ENCODE peak calls at places on chromosomes 4 and X, in four cellular contexts. E is pancreas, H is fibroblast of lung, T is testis. N is an unnamed sample.

GRCh38 chr4:115923152-115923551 is 809.7 kb upstream of the NDST4 start:
- DNase-seq in H (no peak), T (no peak), E (no peak), N (no peak)

GRCh38 chr4:89175611-89176010 is 64.3 kb downstream of the TIGD2 start:
- DNase-seq in E (no peak), H (no peak), T (no peak), N (no peak)

GRCh38 chrX:3262906-3263305 is 83.5 kb downstream of the MXRA5 start:
- DNase-seq in E (no peak), T (no peak), H (peak; percentile 93), N (no peak)

GRCh38 chr4:149161247-149161646 is 654.4 kb downstream of the IQCM start:
- DNase-seq in H (peak; percentile 94), T (no peak), E (no peak), N (no peak)

GRCh38 chr4:10107111-10108091 is 9.2 kb downstream of the WDR1 start:
- DNase-seq in H (peak; percentile 66), E (no peak), T (no peak), N (peak; percentile 56)

GRCh38 chrX:57227691-57228090 is 58.8 kb upstream of the FAAH2 start:
- DNase-seq in T (no peak), E (no peak), H (no peak), N (no peak)

GRCh38 chr4:73311428-73311827 is 52.8 kb upstream of the ANKRD17 start:
- DNase-seq in T (no peak), H (peak; percentile 41), E (no peak), N (peak; percentile 5)

GRCh38 chr4:180164799-180165198 is 2078.4 kb upstream of the TENM3 start:
- DNase-seq in H (peak; percentile 79), E (no peak), T (no peak), N (no peak)

GRCh38 chr4:95268819-95269565 is 279.8 kb downstream of the UNC5C start:
- DNase-seq in E (no peak), H (peak; percentile 47), T (no peak), N (no peak)

GRCh38 chrX:37472836-37473235 is 98.6 kb upstream of the LANCL3 start:
- DNase-seq in T (no peak), H (no peak), E (no peak), N (no peak)

GRCh38 chr4:186204611-186205144 is 13.3 kb downstream of the CYP4V2 start:
- DNase-seq in H (no peak), T (peak; percentile 28), E (no peak), N (no peak)

GRCh38 chrX:107978707-107979307 is 3.4 kb downstream of the TEX13B start:
- DNase-seq in T (no peak), H (peak; percentile 14), E (no peak), N (peak; percentile 58)

GRCh38 chrX:11770320-11770719 is 12.3 kb downstream of the MSL3 start:
- DNase-seq in E (no peak), H (peak; percentile 40), T (peak; percentile 34), N (peak; percentile 56)

GRCh38 chr4:140691369-140691768 is 64.8 kb downstream of the TBC1D9 start:
- DNase-seq in E (no peak), H (peak; percentile 30), T (no peak), N (peak; percentile 82)

DNA sequence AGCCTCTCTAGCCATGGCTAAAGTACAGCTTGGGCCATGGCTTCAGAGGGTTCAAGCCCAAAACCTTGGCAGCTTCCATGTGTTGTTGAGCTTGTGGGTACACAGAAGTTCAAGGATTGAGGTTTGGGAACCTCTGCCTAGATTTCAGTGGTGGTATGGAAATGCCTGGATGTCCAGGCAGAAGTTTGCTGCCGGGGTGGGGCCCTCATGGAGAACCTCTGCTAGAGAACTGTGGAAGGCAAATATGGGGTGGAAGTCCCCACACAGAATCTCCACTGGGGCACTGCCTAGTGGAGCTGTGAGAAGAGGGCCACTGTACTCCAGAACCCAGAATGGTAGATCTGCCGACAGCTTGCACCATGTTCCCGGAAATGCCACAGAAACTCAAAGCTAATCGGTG is 59.5 kb downstream of the NEXMIF start:
- DNase-seq in H (no peak), E (no peak), T (no peak), N (no peak)
- H3K9me3 ChIP-seq in H (no peaks in the 10 kb centered on the region), E (no peaks in the 10 kb centered on the region), T (no peaks in the 10 kb centered on the region), N (no peaks in the 10 kb centered on the region)

GRCh38 chrX:71100581-71101505 is 5.2 kb downstream of the FOXO4 start:
- DNase-seq in H (no peak), E (no peak), T (no peak), N (no peak)
- TF ChIP-seq CTCF in H (no peak), E (no peak), T (no peak), N (no peak)

DNA sequence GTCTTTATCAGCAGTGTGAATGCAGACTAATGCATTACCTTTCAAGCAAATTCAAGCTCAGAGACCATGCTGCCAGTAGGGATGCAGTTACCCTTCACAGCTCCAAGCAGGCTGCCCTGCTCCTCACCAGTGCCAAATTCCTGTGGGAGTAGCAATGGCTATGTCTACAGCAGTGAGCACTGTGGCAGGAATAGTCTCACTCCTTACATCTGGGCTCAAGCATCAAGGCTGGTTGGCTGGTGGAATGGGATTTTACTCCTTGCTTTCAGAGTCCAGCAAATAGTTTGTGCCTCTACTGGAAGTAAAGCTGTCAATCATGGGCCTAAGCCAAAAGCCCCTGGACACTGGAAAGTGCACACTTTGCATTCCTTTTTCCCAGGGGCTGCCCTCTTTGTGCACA is 1030.8 kb downstream of the SH3BGRL start:
- DNase-seq in E (no peak), H (no peak), T (no peak), N (no peak)
- H3K9me3 ChIP-seq in E (no peaks in the 10 kb centered on the region), H (no peaks in the 10 kb centered on the region), T (no peaks in the 10 kb centered on the region), N (no peaks in the 10 kb centered on the region)

GRCh38 chrX:154597221-154597620 is 12.3 kb downstream of the CTAG1A start:
- DNase-seq in H (no peak), E (no peak), T (no peak), N (no peak)

GRCh38 chrX:154598656-154599055 is 13.7 kb downstream of the CTAG1A start:
- DNase-seq in H (no peak), E (no peak), T (no peak), N (no peak)

GRCh38 chrX:154594491-154594890 is 9.6 kb downstream of the CTAG1A start:
- DNase-seq in E (no peak), H (no peak), T (no peak), N (no peak)

GRCh38 chrX:154595559-154595958 is 10.6 kb downstream of the CTAG1A start:
- DNase-seq in T (no peak), H (peak; percentile 35), E (no peak), N (peak; percentile 1)

GRCh38 chrX:154596290-154596929 is 11.5 kb downstream of the CTAG1A start:
- DNase-seq in T (no peak), E (no peak), H (peak; percentile 95), N (peak; percentile 5)
- TF ChIP-seq CTCF in T (no peak), E (no peak), H (no peak), N (no peak)

DNA sequence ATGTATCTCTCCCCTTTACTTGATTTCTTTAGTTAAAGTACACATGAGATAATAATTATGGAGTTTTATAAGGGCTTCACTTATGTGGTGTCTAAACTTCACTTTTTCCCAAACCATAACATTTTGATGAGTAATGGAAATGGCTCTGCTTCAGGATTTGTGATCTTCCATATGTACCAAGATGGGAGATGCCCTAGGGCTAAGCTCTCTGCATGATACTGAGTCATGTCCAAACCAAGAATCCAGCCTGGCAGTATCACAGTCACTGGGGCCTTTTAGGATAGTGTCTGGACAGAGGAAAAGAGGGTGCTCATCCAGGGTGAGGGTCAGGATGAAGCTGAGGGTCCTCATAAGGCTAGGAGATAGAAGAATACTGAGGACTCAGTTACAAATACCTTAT is 47.9 kb upstream of the PAGE3 start:
- DNase-seq in H (no peak), E (no peak), T (no peak), N (no peak)
- H3K9me3 ChIP-seq in H (no peaks in the 10 kb centered on the region), E (no peaks in the 10 kb centered on the region), T (no peaks in the 10 kb centered on the region), N (no peaks in the 10 kb centered on the region)

GRCh38 chrX:135295238-135295943 is 13.9 kb upstream of the ETDC start:
- DNase-seq in T (peak; percentile 52), E (no peak), H (peak; percentile 51), N (peak; percentile 55)

GRCh38 chrX:135295944-135296305 is 13.4 kb upstream of the ETDC start:
- DNase-seq in H (no peak), T (no peak), E (no peak), N (no peak)
- TF ChIP-seq CTCF in H (no peak), T (no peak), E (no peak), N (no peak)

DNA sequence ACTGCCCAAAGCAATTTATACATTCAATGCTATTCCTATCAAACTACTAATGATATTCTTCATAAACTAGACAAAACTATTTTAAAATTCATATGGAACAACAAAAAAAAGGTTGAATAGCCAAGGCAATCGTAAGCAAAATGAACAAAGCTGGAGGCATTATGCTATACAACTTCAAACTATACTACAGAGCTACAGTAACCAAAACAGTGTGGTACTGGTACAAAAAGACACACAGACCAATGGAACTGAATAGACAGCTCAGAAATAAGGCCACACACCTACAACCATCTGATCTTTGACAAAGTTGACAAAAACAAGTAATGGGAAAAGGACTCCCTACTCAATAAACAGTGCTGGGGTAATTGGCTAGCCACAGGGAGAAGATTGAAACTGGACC is 67.0 kb downstream of the FGF16 start:
- DNase-seq in E (no peak), T (no peak), H (no peak), N (no peak)
- H3K9me3 ChIP-seq in E (no peaks in the 10 kb centered on the region), T (no peaks in the 10 kb centered on the region), H (no peaks in the 10 kb centered on the region), N (no peaks in the 10 kb centered on the region)

DNA sequence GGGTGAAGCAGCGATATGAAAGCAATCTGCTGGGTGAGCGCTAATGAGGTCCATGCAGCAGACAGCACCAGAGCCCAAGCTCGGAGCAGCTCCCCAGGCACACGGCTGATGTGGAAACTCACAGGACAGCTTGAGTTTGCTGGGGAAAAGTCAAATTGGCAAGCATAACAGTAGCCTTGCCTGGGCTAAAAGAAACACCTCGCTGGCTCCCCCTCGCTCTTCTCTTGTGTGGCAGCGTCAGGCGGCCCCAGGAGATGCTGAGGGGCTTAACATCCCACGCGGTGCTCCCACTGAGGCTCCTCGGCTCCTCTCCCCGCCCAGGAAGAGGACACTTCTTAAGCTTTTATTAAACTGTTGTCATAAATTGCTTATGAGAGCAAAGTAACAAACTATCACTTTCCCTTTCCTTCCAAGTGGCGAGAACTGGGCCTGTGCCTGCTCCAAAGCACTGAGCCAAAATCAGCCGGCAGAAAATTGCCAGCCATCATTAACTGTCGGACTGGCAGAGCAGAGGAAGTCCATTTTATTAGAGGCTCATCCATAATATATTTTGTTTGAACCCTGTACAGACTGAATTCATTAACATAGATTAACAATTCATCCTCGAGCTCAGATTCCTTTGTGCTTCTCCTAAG is 111.4 kb downstream of the TSPAN5 start:
- DNase-seq in H (peak; percentile 71), T (peak; percentile 74), E (no peak), N (peak; percentile 86)
- TF ChIP-seq CTCF in H (peak; percentile 39), T (no peak), E (no peak), N (peak; percentile 44)

N was measured in cardiac muscle cell.